ENCODE peak calls at places on chromosomes 16 and 17, in eight cellular contexts. One of them, this sample, is unnamed.

GRCh38 chr17:3818786-3819185 is 17.8 kb upstream of the ITGAE start:
- DNase-seq in GM23338: no peak
- DNase-seq in fibroblast of villous mesenchyme: peak; percentile 18
- DNase-seq in stomach: no peak
- DNase-seq in PC-3: peak; percentile 30
- DNase-seq in HCT116: no peak
- DNase-seq in H1: no peak
- DNase-seq in gastrocnemius medialis: no peak
- DNase-seq in this sample: no peak

GRCh38 chr17:65027305-65027704 is 29.2 kb downstream of the GNA13 start:
- DNase-seq in GM23338: peak; percentile 75
- DNase-seq in PC-3: peak; percentile 96
- DNase-seq in stomach: no peak
- DNase-seq in HCT116: peak; percentile 65
- DNase-seq in fibroblast of villous mesenchyme: peak; percentile 73
- DNase-seq in H1: no peak
- DNase-seq in gastrocnemius medialis: no peak
- DNase-seq in this sample: peak; percentile 75

GRCh38 chr17:38451840-38452529 is 23.7 kb downstream of the ARHGAP23 start:
- DNase-seq in gastrocnemius medialis: no peak
- DNase-seq in stomach: no peak
- DNase-seq in H1: no peak
- DNase-seq in PC-3: no peak
- DNase-seq in HCT116: no peak
- DNase-seq in GM23338: peak; percentile 95
- DNase-seq in fibroblast of villous mesenchyme: peak; percentile 93
- DNase-seq in this sample: peak; percentile 92

GRCh38 chr17:63349478-63350000 is 96.6 kb downstream of the CYB561 start:
- DNase-seq in gastrocnemius medialis: no peak
- DNase-seq in HCT116: no peak
- DNase-seq in fibroblast of villous mesenchyme: peak; percentile 26
- DNase-seq in GM23338: no peak
- DNase-seq in H1: no peak
- DNase-seq in stomach: no peak
- DNase-seq in PC-3: no peak
- DNase-seq in this sample: peak; percentile 46

GRCh38 chr16:71883849-71884638 is at the start of gene ZNF821:
- DNase-seq in fibroblast of villous mesenchyme: peak; percentile 71
- DNase-seq in HCT116: no peak
- DNase-seq in GM23338: peak; percentile 97
- DNase-seq in H1: peak; percentile 95
- DNase-seq in gastrocnemius medialis: peak; percentile 61
- DNase-seq in stomach: peak; percentile 83
- DNase-seq in PC-3: peak; percentile 70
- DNase-seq in this sample: peak; percentile 70

GRCh38 chr16:79168321-79168720 is 432.2 kb downstream of the MAF start:
- DNase-seq in HCT116: no peak
- DNase-seq in gastrocnemius medialis: no peak
- DNase-seq in fibroblast of villous mesenchyme: no peak
- DNase-seq in H1: no peak
- DNase-seq in stomach: no peak
- DNase-seq in GM23338: no peak
- DNase-seq in PC-3: no peak
- DNase-seq in this sample: no peak

GRCh38 chr17:78322858-78323455 is 36.9 kb downstream of the SOCS3 start:
- DNase-seq in PC-3: no peak
- DNase-seq in fibroblast of villous mesenchyme: peak; percentile 84
- DNase-seq in HCT116: no peak
- DNase-seq in GM23338: no peak
- DNase-seq in gastrocnemius medialis: no peak
- DNase-seq in H1: no peak
- DNase-seq in stomach: no peak
- DNase-seq in this sample: no peak

GRCh38 chr17:14019186-14019956 is 49.9 kb upstream of the COX10 start:
- DNase-seq in HCT116: no peak
- DNase-seq in stomach: no peak
- DNase-seq in gastrocnemius medialis: no peak
- DNase-seq in GM23338: no peak
- DNase-seq in PC-3: peak; percentile 74
- DNase-seq in fibroblast of villous mesenchyme: peak; percentile 82
- DNase-seq in H1: no peak
- DNase-seq in this sample: no peak

GRCh38 chr16:56870271-56870888 is 5.4 kb downstream of the SLC12A3 start:
- DNase-seq in H1: no peak
- DNase-seq in gastrocnemius medialis: no peak
- DNase-seq in stomach: no peak
- DNase-seq in GM23338: no peak
- DNase-seq in HCT116: no peak
- DNase-seq in PC-3: no peak
- DNase-seq in fibroblast of villous mesenchyme: no peak
- DNase-seq in this sample: no peak

GRCh38 chr16:31200821-31201510 is 1.6 kb downstream of the PYCARD start:
- DNase-seq in PC-3: peak; percentile 50
- DNase-seq in stomach: no peak
- DNase-seq in HCT116: no peak
- DNase-seq in H1: no peak
- DNase-seq in gastrocnemius medialis: no peak
- DNase-seq in GM23338: no peak
- DNase-seq in fibroblast of villous mesenchyme: peak; percentile 26
- DNase-seq in this sample: no peak

GRCh38 chr16:48117217-48118105 is 38.3 kb downstream of the ABCC12 start:
- DNase-seq in PC-3: peak; percentile 56
- DNase-seq in gastrocnemius medialis: no peak
- DNase-seq in GM23338: peak; percentile 87
- DNase-seq in HCT116: peak; percentile 56
- DNase-seq in H1: peak; percentile 97
- DNase-seq in fibroblast of villous mesenchyme: peak; percentile 53
- DNase-seq in stomach: no peak
- DNase-seq in this sample: peak; percentile 33

GRCh38 chr17:74859439-74860228 is at the start of gene GRIN2C:
- DNase-seq in GM23338: no peak
- DNase-seq in stomach: no peak
- DNase-seq in HCT116: no peak
- DNase-seq in H1: peak; percentile 69
- DNase-seq in gastrocnemius medialis: no peak
- DNase-seq in fibroblast of villous mesenchyme: no peak
- DNase-seq in PC-3: no peak
- DNase-seq in this sample: no peak

GRCh38 chr17:42118545-42118944 is 2.6 kb downstream of the KAT2A start:
- DNase-seq in fibroblast of villous mesenchyme: peak; percentile 34
- DNase-seq in gastrocnemius medialis: no peak
- DNase-seq in H1: peak; percentile 66
- DNase-seq in HCT116: peak; percentile 13
- DNase-seq in PC-3: no peak
- DNase-seq in GM23338: peak; percentile 76
- DNase-seq in stomach: peak; percentile 50
- DNase-seq in this sample: peak; percentile 30

GRCh38 chr16:4771646-4772045 is 4.7 kb upstream of the ZNF500 start:
- DNase-seq in fibroblast of villous mesenchyme: no peak
- DNase-seq in gastrocnemius medialis: no peak
- DNase-seq in GM23338: no peak
- DNase-seq in HCT116: no peak
- DNase-seq in H1: no peak
- DNase-seq in stomach: no peak
- DNase-seq in PC-3: no peak
- DNase-seq in this sample: no peak

GRCh38 chr16:73768786-73769203 is 527.8 kb upstream of the PSMD7 start:
- DNase-seq in PC-3: peak; percentile 1
- DNase-seq in H1: no peak
- DNase-seq in fibroblast of villous mesenchyme: peak; percentile 88
- DNase-seq in gastrocnemius medialis: no peak
- DNase-seq in stomach: no peak
- DNase-seq in HCT116: no peak
- DNase-seq in GM23338: no peak
- DNase-seq in this sample: peak; percentile 14

GRCh38 chr16:57773680-57774295 is 28.5 kb downstream of the KIFC3 start:
- DNase-seq in H1: no peak
- DNase-seq in gastrocnemius medialis: no peak
- DNase-seq in fibroblast of villous mesenchyme: no peak
- DNase-seq in GM23338: no peak
- DNase-seq in HCT116: no peak
- DNase-seq in PC-3: no peak
- DNase-seq in stomach: peak; percentile 56
- DNase-seq in this sample: peak; percentile 50

GRCh38 chr16:87582221-87582965 is 19.9 kb upstream of the JPH3 start:
- DNase-seq in PC-3: no peak
- DNase-seq in H1: no peak
- DNase-seq in gastrocnemius medialis: peak; percentile 10
- DNase-seq in fibroblast of villous mesenchyme: peak; percentile 91
- DNase-seq in GM23338: peak; percentile 44
- DNase-seq in stomach: no peak
- DNase-seq in HCT116: no peak
- DNase-seq in this sample: peak; percentile 80

GRCh38 chr17:5665164-5665563 is 80.9 kb upstream of the NLRP1 start:
- DNase-seq in gastrocnemius medialis: no peak
- DNase-seq in H1: no peak
- DNase-seq in HCT116: no peak
- DNase-seq in fibroblast of villous mesenchyme: no peak
- DNase-seq in stomach: no peak
- DNase-seq in GM23338: no peak
- DNase-seq in PC-3: no peak
- DNase-seq in this sample: no peak

GRCh38 chr17:5662409-5663150 is 78.3 kb upstream of the NLRP1 start:
- DNase-seq in H1: no peak
- DNase-seq in gastrocnemius medialis: no peak
- DNase-seq in stomach: no peak
- DNase-seq in GM23338: no peak
- DNase-seq in fibroblast of villous mesenchyme: no peak
- DNase-seq in HCT116: no peak
- DNase-seq in PC-3: no peak
- DNase-seq in this sample: no peak

DNA sequence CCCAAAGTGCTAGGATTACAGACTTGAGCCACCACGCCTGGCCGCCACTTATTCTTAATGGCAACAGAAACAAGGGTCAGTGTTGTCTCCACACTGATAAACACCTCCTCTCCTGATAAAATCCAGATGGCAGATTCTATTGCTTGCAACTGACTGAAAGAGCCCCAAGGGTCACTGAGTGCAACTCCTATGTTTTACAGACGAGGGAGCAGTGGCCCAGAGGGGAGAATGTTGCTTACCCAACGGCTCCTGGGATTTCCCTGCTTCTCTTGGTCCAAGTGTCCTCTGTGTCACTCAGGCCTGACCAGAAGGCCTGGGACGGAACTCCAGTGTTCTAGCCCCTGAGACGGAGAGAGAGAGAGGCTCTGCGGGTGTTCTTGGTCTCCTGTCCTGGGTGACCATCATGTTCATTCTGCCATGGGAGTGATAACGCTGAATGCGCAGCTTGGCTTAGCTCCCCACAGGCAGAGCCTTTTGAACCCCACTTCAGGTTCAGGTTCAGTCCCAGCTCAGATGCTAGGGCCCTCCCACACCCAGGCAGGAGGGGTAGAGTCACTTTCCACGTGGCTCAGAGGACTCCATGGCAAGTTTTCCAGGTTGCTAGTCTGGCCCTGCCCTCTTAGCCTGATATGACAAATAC is 77.3 kb upstream of the NLRP1 start:
- DNase-seq in gastrocnemius medialis: no peak
- DNase-seq in PC-3: no peak
- DNase-seq in stomach: no peak
- DNase-seq in GM23338: peak; percentile 36
- DNase-seq in H1: no peak
- DNase-seq in HCT116: no peak
- DNase-seq in fibroblast of villous mesenchyme: peak; percentile 0
- DNase-seq in this sample: no peak
- TF ChIP-seq CTCF in gastrocnemius medialis: no peak
- TF ChIP-seq CTCF in PC-3: no peak
- TF ChIP-seq CTCF in stomach: no peak
- TF ChIP-seq CTCF in GM23338: peak; percentile 41
- TF ChIP-seq CTCF in H1: peak; percentile 44
- TF ChIP-seq CTCF in HCT116: no peak
- TF ChIP-seq CTCF in fibroblast of villous mesenchyme: no peak
- TF ChIP-seq CTCF in this sample: no peak

GRCh38 chr16:67370686-67371085 is 22.6 kb downstream of the TPPP3 start:
- DNase-seq in gastrocnemius medialis: no peak
- DNase-seq in fibroblast of villous mesenchyme: no peak
- DNase-seq in stomach: no peak
- DNase-seq in HCT116: no peak
- DNase-seq in GM23338: no peak
- DNase-seq in PC-3: no peak
- DNase-seq in H1: no peak
- DNase-seq in this sample: no peak
- H3K4me3 ChIP-seq in gastrocnemius medialis: no peak overlapping the region
- H3K4me3 ChIP-seq in fibroblast of villous mesenchyme: no peak overlapping the region
- H3K4me3 ChIP-seq in stomach: no peak overlapping the region
- H3K4me3 ChIP-seq in HCT116: no peak overlapping the region
- H3K4me3 ChIP-seq in GM23338: no peak overlapping the region
- H3K4me3 ChIP-seq in PC-3: no peak overlapping the region
- H3K4me3 ChIP-seq in H1: no peak overlapping the region
- H3K4me3 ChIP-seq in this sample: no peak overlapping the region

DNA sequence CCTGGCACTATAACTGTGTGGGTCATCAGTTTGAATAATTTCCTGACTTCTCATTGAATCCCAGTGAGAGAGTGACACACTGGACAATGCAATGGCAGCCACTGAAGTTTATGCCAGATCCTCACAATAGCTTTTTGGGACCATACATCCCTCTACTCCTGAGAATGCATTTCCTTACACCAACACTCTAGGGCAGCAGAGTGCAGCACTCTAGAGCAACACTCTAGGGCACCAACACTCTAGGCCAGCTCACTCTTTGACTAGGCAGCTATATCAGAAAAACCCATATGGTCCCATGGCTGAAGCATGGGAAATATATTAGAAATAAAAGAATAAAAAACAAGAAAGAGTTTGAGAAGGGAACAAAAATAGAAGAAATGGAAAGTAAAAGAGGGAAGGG is 309.2 kb downstream of the MAP2K6 start:
- DNase-seq in gastrocnemius medialis: no peak
- DNase-seq in PC-3: peak; percentile 50
- DNase-seq in GM23338: no peak
- DNase-seq in HCT116: no peak
- DNase-seq in H1: no peak
- DNase-seq in fibroblast of villous mesenchyme: no peak
- DNase-seq in stomach: no peak
- DNase-seq in this sample: no peak
- TF ChIP-seq CTCF in gastrocnemius medialis: no peak
- TF ChIP-seq CTCF in PC-3: peak; percentile 60
- TF ChIP-seq CTCF in GM23338: peak; percentile 55
- TF ChIP-seq CTCF in HCT116: no peak
- TF ChIP-seq CTCF in H1: peak; percentile 45
- TF ChIP-seq CTCF in fibroblast of villous mesenchyme: peak; percentile 30
- TF ChIP-seq CTCF in stomach: no peak
- TF ChIP-seq CTCF in this sample: no peak

DNA sequence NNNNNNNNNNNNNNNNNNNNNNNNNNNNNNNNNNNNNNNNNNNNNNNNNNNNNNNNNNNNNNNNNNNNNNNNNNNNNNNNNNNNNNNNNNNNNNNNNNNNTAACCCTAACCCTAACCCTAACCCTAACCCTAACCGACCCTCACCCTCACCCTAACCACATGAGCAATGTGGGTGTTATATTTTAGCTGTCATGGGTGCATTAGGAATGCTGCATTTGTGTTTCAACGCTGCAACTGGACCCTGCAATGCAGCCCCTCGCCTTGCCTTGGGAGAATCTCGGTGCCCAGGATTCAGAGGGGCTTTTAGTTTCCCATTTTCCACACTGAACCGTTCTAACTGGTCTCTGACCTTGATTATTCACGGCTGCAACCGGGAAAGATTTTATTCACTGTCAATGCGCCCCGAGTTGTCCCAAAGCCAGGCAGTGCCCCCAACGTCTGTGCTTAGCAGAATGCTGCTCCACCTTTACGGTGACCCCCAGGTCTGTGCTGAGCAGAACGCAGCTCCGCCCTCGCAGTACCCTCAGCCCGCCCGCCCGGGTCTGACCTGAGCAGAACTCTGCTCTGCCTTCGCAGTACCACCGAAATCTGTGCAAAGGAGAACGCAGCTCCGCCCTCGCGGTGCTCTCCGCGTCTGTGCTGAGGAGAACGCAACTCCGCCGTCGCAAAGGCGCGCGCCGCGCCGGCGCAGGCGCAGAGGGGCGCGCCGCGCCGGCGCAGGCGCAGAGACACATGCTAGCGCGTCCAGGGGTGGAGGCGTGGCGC is 43.3 kb downstream of the POLR3K start:
- DNase-seq in stomach: peak; percentile 27
- DNase-seq in gastrocnemius medialis: no peak
- DNase-seq in fibroblast of villous mesenchyme: no peak
- DNase-seq in GM23338: peak; percentile 12
- DNase-seq in PC-3: peak; percentile 7
- DNase-seq in H1: no peak
- DNase-seq in HCT116: no peak
- DNase-seq in this sample: no peak
- H3K4me3 ChIP-seq in stomach: no peak overlapping the region
- H3K4me3 ChIP-seq in gastrocnemius medialis: no peak overlapping the region
- H3K4me3 ChIP-seq in fibroblast of villous mesenchyme: peak overlapping the region; percentile 58
- H3K4me3 ChIP-seq in GM23338: no peak overlapping the region
- H3K4me3 ChIP-seq in PC-3: peak overlapping the region; percentile 35
- H3K4me3 ChIP-seq in H1: no peak overlapping the region
- H3K4me3 ChIP-seq in HCT116: no peak overlapping the region
- H3K4me3 ChIP-seq in this sample: peak overlapping the region; percentile 31

This sample was measured in astrocyte of the spinal cord.